ENCODE peak calls at places on chromosomes 1 and 21, in four cellular contexts. R is right cardiac atrium; Z is stimulated activated CD4-positive, alpha-beta T cell treated with anti-CD3 and anti-CD28 coated beads, TNF-alpha, amount 100 ng/mL, for 48 hours; W is stimulated activated CD8-positive, alpha-beta memory T cell treated with anti-CD3 and anti-CD28 coated beads, Interleukin-7, amount 100 ng/mL, for 1 hour. Y is an unnamed sample.

GRCh38 chr1:154371436-154371835 is 33.7 kb upstream of the IL6R start:
- DNase-seq in Z (no peak), W (no peak), R (no peak), Y (no peak)

GRCh38 chr1:228216371-228217320 is 8.8 kb downstream of the OBSCN start:
- DNase-seq in Z (no peak), W (no peak), R (peak), Y (no peak)

GRCh38 chr1:59178339-59178744 is 118.6 kb upstream of the FGGY start:
- DNase-seq in Z (no peak), R (peak), W (no peak), Y (no peak)

GRCh38 chr1:184039126-184039525 is 1.6 kb upstream of the COLGALT2 start:
- DNase-seq in R (no peak), W (no peak), Z (no peak), Y (no peak)

GRCh38 chr1:6129313-6129712 is 50.8 kb downstream of the CHD5 start:
- DNase-seq in W (no peak), R (peak), Z (no peak), Y (no peak)

GRCh38 chr1:246503341-246503740 is 3.7 kb downstream of the SMYD3 start:
- DNase-seq in Z (no peak), W (no peak), R (no peak), Y (peak)

GRCh38 chr1:44684525-44684924 is 10.0 kb downstream of the ARMH1 start:
- DNase-seq in Z (no peak), R (no peak), W (no peak), Y (no peak)

GRCh38 chr1:78114034-78114956 is 68.5 kb downstream of the GIPC2 start:
- DNase-seq in Z (peak), W (peak), R (no peak), Y (peak)

GRCh38 chr1:39293375-39294070 is 89.0 kb downstream of the MACF1 start:
- DNase-seq in W (no peak), R (no peak), Z (no peak), Y (no peak)

GRCh38 chr1:29632436-29633270 is 396.3 kb downstream of the PTPRU start:
- DNase-seq in Z (no peak), R (no peak), W (no peak), Y (no peak)

GRCh38 chr1:235067396-235068154 is 61.1 kb downstream of the TOMM20 start:
- DNase-seq in Z (no peak), W (no peak), R (peak), Y (no peak)

GRCh38 chr21:17784604-17785402 is 34.4 kb downstream of the C21orf91 start:
- DNase-seq in W (no peak), R (no peak), Z (no peak), Y (no peak)

GRCh38 chr1:15157524-15158399 is 4.2 kb downstream of the TMEM51 start:
- DNase-seq in R (no peak), Z (no peak), W (no peak), Y (no peak)

GRCh38 chr21:34969431-34970036 is 79.6 kb downstream of the RUNX1 start:
- DNase-seq in W (no peak), Z (no peak), R (no peak), Y (no peak)

GRCh38 chr1:77533660-77534295 is 148.7 kb downstream of the ZZZ3 start:
- DNase-seq in R (peak), Z (peak), W (peak), Y (peak)

GRCh38 chr1:60874703-60875102 is 207.7 kb upstream of the NFIA start:
- DNase-seq in Z (no peak), R (no peak), W (no peak), Y (no peak)

GRCh38 chr1:19488136-19488535 is 2.8 kb upstream of the CAPZB start:
- DNase-seq in R (no peak), W (no peak), Z (no peak), Y (no peak)

GRCh38 chr1:162772571-162773154 is 17.8 kb upstream of the HSD17B7 start:
- DNase-seq in W (no peak), R (no peak), Z (no peak), Y (no peak)

GRCh38 chr1:14872762-14873161 is 274.3 kb downstream of the KAZN start:
- DNase-seq in W (no peak), R (no peak), Z (no peak), Y (no peak)